ENCODE peak calls at places on chromosomes 4 and X, in nine cellular contexts. R is neural crest cell; H is tibial nerve; A is HCT116; C is CD4-positive, alpha-beta T cell; U is GM20000; B is adrenal gland; X is WTC11; N is AG10803. F is an unnamed sample.

GRCh38 chr4:122874194-122874593 is 47.6 kb downstream of the FGF2 start:
- DNase-seq in N (peak; percentile 86), H (no peak), R (no peak), B (no peak), X (no peak), C (no peak), A (no peak), U (no peak), F (no peak)

GRCh38 chr4:57061395-57061794 is 48.8 kb downstream of the IGFBP7 start:
- DNase-seq in N (peak; percentile 70), U (no peak), H (no peak), B (no peak), C (no peak), A (no peak), X (no peak), R (no peak), F (no peak)

GRCh38 chr4:3477750-3478430 is 14.8 kb downstream of the DOK7 start:
- DNase-seq in R (no peak), C (no peak), U (no peak), X (no peak), A (no peak), H (no peak), B (no peak), N (no peak), F (no peak)

GRCh38 chrX:81201692-81202412 is at the start of the genes HMGN5 and SH3BGRL:
- DNase-seq in C (peak; percentile 62), B (peak; percentile 78), H (peak; percentile 64), U (peak; percentile 36), A (peak; percentile 56), N (peak; percentile 88), R (peak; percentile 48), X (peak; percentile 69), F (peak; percentile 41)

GRCh38 chr4:80307774-80308465 is 27.6 kb upstream of the CFAP299 start:
- DNase-seq in N (peak; percentile 47), U (no peak), A (no peak), H (no peak), R (no peak), X (no peak), B (no peak), C (no peak), F (no peak)

GRCh38 chr4:102616661-102617060 is 115.5 kb downstream of the NFKB1 start:
- DNase-seq in A (no peak), X (peak; percentile 25), R (no peak), B (no peak), C (no peak), H (no peak), U (no peak), N (no peak), F (no peak)

GRCh38 chrX:119427024-119427794 is 28.1 kb downstream of the SLC25A43 start:
- DNase-seq in X (no peak), R (no peak), B (no peak), H (no peak), N (peak; percentile 18), C (peak; percentile 1), A (no peak), U (peak; percentile 38), F (peak; percentile 15)

GRCh38 chr4:141890279-141890678 is 253.9 kb downstream of the IL15 start:
- DNase-seq in A (no peak), B (no peak), R (no peak), C (no peak), N (no peak), X (no peak), H (no peak), U (no peak), F (no peak)

GRCh38 chr4:111806331-111806730 is 338.9 kb upstream of the FAM241A start:
- DNase-seq in A (peak; percentile 46), H (no peak), N (no peak), R (no peak), B (no peak), C (no peak), U (no peak), X (peak; percentile 64), F (no peak)

GRCh38 chr4:173056271-173056670 is 112.3 kb upstream of the GALNT7 start:
- DNase-seq in B (no peak), X (no peak), C (no peak), U (no peak), R (no peak), N (no peak), H (no peak), A (no peak), F (no peak)

GRCh38 chr4:72553540-72553939 is 15.5 kb downstream of the ADAMTS3 start:
- DNase-seq in B (no peak), C (no peak), X (peak; percentile 14), A (no peak), U (no peak), H (no peak), R (no peak), N (no peak), F (no peak)

GRCh38 chr4:160371446-160371845 is 1268.6 kb downstream of the RAPGEF2 start:
- DNase-seq in A (no peak), R (no peak), H (no peak), C (no peak), U (no peak), B (no peak), N (no peak), X (no peak), F (no peak)

GRCh38 chr4:160372390-160372789 is 1269.5 kb downstream of the RAPGEF2 start:
- DNase-seq in X (no peak), N (no peak), B (no peak), A (no peak), C (no peak), R (no peak), H (no peak), U (no peak), F (no peak)

GRCh38 chr4:160364217-160364616 is 1261.3 kb downstream of the RAPGEF2 start:
- DNase-seq in U (no peak), X (no peak), B (no peak), A (no peak), C (no peak), R (no peak), N (no peak), H (no peak), F (no peak)

GRCh38 chr4:160373911-160374310 is 1271.0 kb downstream of the RAPGEF2 start:
- DNase-seq in N (no peak), X (no peak), U (no peak), R (no peak), H (no peak), C (no peak), A (no peak), B (no peak), F (no peak)

GRCh38 chr4:160370046-160370445 is 1267.2 kb downstream of the RAPGEF2 start:
- DNase-seq in N (no peak), R (no peak), H (no peak), C (no peak), X (no peak), B (no peak), A (no peak), U (no peak), F (no peak)
- TF ChIP-seq CTCF in N (no peak), R (no peak), H (no peak), C (no peak), X (no peak), B (no peak), A (no peak), U (no peak), F (no peak)

DNA sequence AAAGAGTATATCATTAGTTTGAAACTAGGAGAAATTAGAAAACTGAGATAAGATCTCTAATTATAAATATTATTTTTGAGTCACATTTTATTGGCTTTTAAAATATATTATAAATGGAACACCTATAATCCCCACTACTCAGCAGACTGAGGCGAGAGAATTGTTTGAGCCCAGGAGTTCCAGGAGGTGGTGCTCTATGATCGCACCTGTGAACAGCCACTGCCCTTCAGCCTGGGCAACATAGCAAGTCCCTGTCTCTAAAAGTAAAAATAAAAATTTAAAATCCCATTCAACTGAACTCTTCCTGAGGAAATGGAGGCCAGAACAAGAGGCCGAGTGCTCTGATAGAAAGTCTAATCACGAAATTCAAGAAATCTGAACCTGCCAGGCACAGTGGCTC is 6.3 kb upstream of the C4orf36 start:
- DNase-seq in X (no peak), C (no peak), N (no peak), B (no peak), H (no peak), U (no peak), A (no peak), R (no peak), F (no peak)
- TF ChIP-seq CTCF in X (no peak), C (no peak), N (no peak), B (no peak), H (no peak), U (no peak), A (peak; percentile 52), R (peak; percentile 44), F (no peak)

GRCh38 chr4:2283199-2283711 is 21.3 kb upstream of the MXD4 start:
- DNase-seq in A (no peak), U (no peak), C (no peak), H (no peak), X (no peak), N (no peak), B (no peak), R (no peak), F (no peak)
- TF ChIP-seq CTCF in A (no peak), U (no peak), C (no peak), H (no peak), X (no peak), N (no peak), B (no peak), R (no peak), F (no peak)

DNA sequence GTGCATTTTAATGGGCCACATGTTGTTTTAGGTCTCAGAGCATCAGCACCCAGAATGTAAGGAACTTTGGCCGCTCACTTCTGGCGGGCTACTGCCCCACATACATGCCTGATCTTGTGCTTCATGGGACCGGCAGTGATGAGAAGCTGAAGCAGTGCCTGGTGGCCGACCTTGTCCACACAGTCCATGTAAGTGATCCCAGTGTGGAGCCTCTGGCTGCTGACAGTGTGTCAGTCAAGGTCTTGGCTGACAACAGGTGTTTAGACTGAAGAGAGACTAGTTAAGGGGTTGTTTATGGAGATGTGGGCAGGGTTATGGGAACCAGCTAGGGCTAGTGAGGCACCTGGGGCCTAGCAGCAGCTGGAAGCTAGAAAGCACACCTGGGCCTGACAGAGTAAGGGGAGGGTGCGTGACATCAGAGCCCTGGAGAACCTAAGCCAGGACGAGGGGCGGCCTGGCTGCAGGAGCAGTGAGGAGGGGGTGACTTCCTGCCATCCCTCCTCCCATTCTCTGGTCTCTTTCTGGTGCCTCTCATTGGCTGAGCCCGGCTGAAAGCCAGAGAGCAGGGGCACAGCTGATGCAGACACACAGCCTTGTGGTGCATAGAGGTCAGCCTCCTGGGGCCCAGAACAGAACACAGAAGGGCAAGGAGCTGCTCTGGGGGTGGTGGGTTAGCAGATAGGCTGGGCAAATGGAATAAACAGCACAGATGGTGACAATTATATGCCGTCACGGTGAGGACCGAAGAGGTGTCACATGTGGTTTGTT is 101.6 kb downstream of the FNIP2 start:
- DNase-seq in U (no peak), C (no peak), R (peak; percentile 21), N (no peak), B (no peak), A (no peak), H (no peak), X (peak; percentile 62), F (no peak)
- TF ChIP-seq CTCF in U (no peak), C (no peak), R (no peak), N (no peak), B (no peak), A (no peak), H (no peak), X (no peak), F (no peak)

F was measured in activated B cell treated with CpG ODN at 0.5 μM for 24 hours.